ENCODE peak calls at places on chromosomes 16 and 17, in eight cellular contexts. Y, P, X, S, K, N, V and F are unnamed samples.

GRCh38 chr16:75648265-75649076 is 898 bp downstream of the TERF2IP start:
- DNase-seq in X (no peak), Y (peak), P (peak), V (peak), N (peak), S (peak), K (peak), F (peak)

GRCh38 chr17:32015245-32016013 is 8.2 kb downstream of the LRRC37B start:
- DNase-seq in X (no peak), N (no peak), S (peak), V (no peak), P (no peak), Y (peak), K (no peak), F (no peak)

GRCh38 chr16:85782476-85782875 is 16.9 kb downstream of the EMC8 start:
- DNase-seq in S (no peak), N (no peak), V (no peak), P (no peak), X (no peak), K (no peak), Y (no peak), F (no peak)

GRCh38 chr16:2598133-2598641 is 60.4 kb downstream of the PDPK1 start:
- DNase-seq in Y (no peak), K (no peak), N (no peak), V (peak), X (no peak), S (no peak), P (no peak), F (no peak)

GRCh38 chr17:4541328-4542002 is 13.7 kb downstream of the MYBBP1A start:
- DNase-seq in N (no peak), S (no peak), P (no peak), V (no peak), Y (no peak), K (no peak), X (no peak), F (no peak)

GRCh38 chr16:19235886-19236285 is 49.6 kb upstream of the CLEC19A start:
- DNase-seq in K (no peak), X (no peak), Y (no peak), P (no peak), N (no peak), S (no peak), V (no peak), F (no peak)

GRCh38 chr17:79628861-79629547 is 18.2 kb upstream of the RBFOX3 start:
- DNase-seq in X (no peak), V (peak), K (no peak), P (no peak), N (no peak), S (no peak), Y (no peak), F (no peak)

GRCh38 chr16:19291459-19291858 is 5.9 kb downstream of the CLEC19A start:
- DNase-seq in Y (peak), S (no peak), P (no peak), X (no peak), K (no peak), V (no peak), N (no peak), F (no peak)

GRCh38 chr17:29561541-29562517 is 5.0 kb downstream of the ABHD15 start:
- DNase-seq in V (peak), N (no peak), X (no peak), P (peak), S (no peak), Y (no peak), K (no peak), F (no peak)

GRCh38 chr16:55628306-55628968 is 27.4 kb upstream of the SLC6A2 start:
- DNase-seq in V (no peak), K (no peak), X (no peak), N (no peak), P (no peak), Y (no peak), S (no peak), F (no peak)

GRCh38 chr17:18159551-18160120 is 24.0 kb upstream of the ALKBH5 start:
- DNase-seq in K (no peak), S (no peak), P (no peak), N (no peak), V (no peak), X (no peak), Y (peak), F (no peak)

GRCh38 chr17:16989953-16990860 is 18.3 kb upstream of the TNFRSF13B start:
- DNase-seq in S (no peak), K (no peak), Y (peak), X (no peak), V (no peak), N (peak), P (no peak), F (no peak)